ENCODE peak calls at places on chromosomes 11 and 22, in four cellular contexts. One of them, this sample, is unnamed.

GRCh38 chr11:94732617-94733292 is 35.4 kb upstream of the AMOTL1 start:
- DNase-seq in spleen: no peak
- DNase-seq in upper lobe of right lung: no peak
- DNase-seq in progenitor cell of endocrine pancreas: no peak
- DNase-seq in this sample: no peak

GRCh38 chr22:27105142-27106025 is 448.0 kb downstream of the MIAT start:
- DNase-seq in spleen: no peak
- DNase-seq in upper lobe of right lung: no peak
- DNase-seq in progenitor cell of endocrine pancreas: no peak
- DNase-seq in this sample: no peak

GRCh38 chr11:66391322-66391721 is 19.8 kb upstream of the SLC29A2 start:
- DNase-seq in spleen: no peak
- DNase-seq in upper lobe of right lung: no peak
- DNase-seq in progenitor cell of endocrine pancreas: no peak
- DNase-seq in this sample: no peak

GRCh38 chr11:131734871-131735270 is 364.5 kb downstream of the NTM start:
- DNase-seq in spleen: no peak
- DNase-seq in upper lobe of right lung: no peak
- DNase-seq in progenitor cell of endocrine pancreas: no peak
- DNase-seq in this sample: no peak

GRCh38 chr11:134714021-134714656 is 302.1 kb upstream of the B3GAT1 start:
- DNase-seq in spleen: peak
- DNase-seq in upper lobe of right lung: no peak
- DNase-seq in progenitor cell of endocrine pancreas: no peak
- DNase-seq in this sample: no peak

GRCh38 chr22:20268350-20269012 is 363 bp upstream of the RTN4R start:
- DNase-seq in spleen: peak
- DNase-seq in upper lobe of right lung: peak
- DNase-seq in progenitor cell of endocrine pancreas: peak
- DNase-seq in this sample: peak

GRCh38 chr11:73564903-73565302 is 33.0 kb downstream of the FAM168A start:
- DNase-seq in spleen: no peak
- DNase-seq in upper lobe of right lung: no peak
- DNase-seq in progenitor cell of endocrine pancreas: no peak
- DNase-seq in this sample: no peak

GRCh38 chr22:28282346-28282745 is 363.3 kb upstream of the PITPNB start:
- DNase-seq in spleen: no peak
- DNase-seq in upper lobe of right lung: no peak
- DNase-seq in progenitor cell of endocrine pancreas: no peak
- DNase-seq in this sample: no peak

GRCh38 chr11:61505106-61505505 is 3.4 kb upstream of the LRRC10B start:
- DNase-seq in spleen: no peak
- DNase-seq in upper lobe of right lung: no peak
- DNase-seq in progenitor cell of endocrine pancreas: no peak
- DNase-seq in this sample: no peak

GRCh38 chr11:64340671-64341335 is 799 bp downstream of the CCDC88B start:
- DNase-seq in spleen: peak
- DNase-seq in upper lobe of right lung: peak
- DNase-seq in progenitor cell of endocrine pancreas: no peak
- DNase-seq in this sample: peak

GRCh38 chr11:128790200-128790599 is 76.9 kb downstream of the KCNJ1 start:
- DNase-seq in spleen: no peak
- DNase-seq in upper lobe of right lung: no peak
- DNase-seq in progenitor cell of endocrine pancreas: no peak
- DNase-seq in this sample: peak

GRCh38 chr11:110805764-110806163 is 93.5 kb upstream of the ARHGAP20 start:
- DNase-seq in spleen: no peak
- DNase-seq in upper lobe of right lung: no peak
- DNase-seq in progenitor cell of endocrine pancreas: no peak
- DNase-seq in this sample: no peak

GRCh38 chr22:33654173-33654890 is 265.9 kb downstream of the LARGE1 start:
- DNase-seq in spleen: no peak
- DNase-seq in upper lobe of right lung: no peak
- DNase-seq in progenitor cell of endocrine pancreas: no peak
- DNase-seq in this sample: no peak

GRCh38 chr11:118643142-118643994 is 36.0 kb downstream of the PHLDB1 start:
- DNase-seq in spleen: no peak
- DNase-seq in upper lobe of right lung: no peak
- DNase-seq in progenitor cell of endocrine pancreas: no peak
- DNase-seq in this sample: no peak

GRCh38 chr11:132123854-132124835 is 753.7 kb downstream of the NTM start:
- DNase-seq in spleen: no peak
- DNase-seq in upper lobe of right lung: no peak
- DNase-seq in progenitor cell of endocrine pancreas: no peak
- DNase-seq in this sample: no peak

GRCh38 chr11:4072668-4073285 is 21.8 kb upstream of the RRM1 start:
- DNase-seq in spleen: no peak
- DNase-seq in upper lobe of right lung: no peak
- DNase-seq in progenitor cell of endocrine pancreas: peak
- DNase-seq in this sample: no peak

GRCh38 chr11:61732705-61733104 is 19.7 kb upstream of the MYRF start:
- DNase-seq in spleen: no peak
- DNase-seq in upper lobe of right lung: no peak
- DNase-seq in progenitor cell of endocrine pancreas: no peak
- DNase-seq in this sample: no peak

GRCh38 chr22:31089101-31090100 is 8.3 kb downstream of the SMTN start:
- DNase-seq in spleen: peak
- DNase-seq in upper lobe of right lung: no peak
- DNase-seq in progenitor cell of endocrine pancreas: no peak
- DNase-seq in this sample: peak

GRCh38 chr11:72643547-72643946 is 30.7 kb downstream of the PDE2A start:
- DNase-seq in spleen: no peak
- DNase-seq in upper lobe of right lung: no peak
- DNase-seq in progenitor cell of endocrine pancreas: no peak
- DNase-seq in this sample: no peak

GRCh38 chr11:118610773-118611432 is 3.5 kb downstream of the PHLDB1 start:
- DNase-seq in spleen: peak
- DNase-seq in upper lobe of right lung: peak
- DNase-seq in progenitor cell of endocrine pancreas: peak
- DNase-seq in this sample: peak

GRCh38 chr11:47797633-47798032 is 30.5 kb upstream of the FNBP4 start:
- DNase-seq in spleen: no peak
- DNase-seq in upper lobe of right lung: no peak
- DNase-seq in progenitor cell of endocrine pancreas: no peak
- DNase-seq in this sample: no peak

GRCh38 chr11:61639816-61640443 is 40.3 kb upstream of the DAGLA start:
- DNase-seq in spleen: no peak
- DNase-seq in upper lobe of right lung: no peak
- DNase-seq in progenitor cell of endocrine pancreas: no peak
- DNase-seq in this sample: no peak

GRCh38 chr11:15158351-15159015 is 43.8 kb downstream of the INSC start:
- DNase-seq in spleen: no peak
- DNase-seq in upper lobe of right lung: no peak
- DNase-seq in progenitor cell of endocrine pancreas: no peak
- DNase-seq in this sample: no peak

GRCh38 chr11:31106326-31106725 is 263.2 kb downstream of the DCDC1 start:
- DNase-seq in spleen: no peak
- DNase-seq in upper lobe of right lung: no peak
- DNase-seq in progenitor cell of endocrine pancreas: no peak
- DNase-seq in this sample: peak

GRCh38 chr11:114075891-114076441 is 16.5 kb downstream of the ZBTB16 start:
- DNase-seq in spleen: no peak
- DNase-seq in upper lobe of right lung: no peak
- DNase-seq in progenitor cell of endocrine pancreas: peak
- DNase-seq in this sample: peak

GRCh38 chr11:72584933-72585597 is 89.2 kb downstream of the PDE2A start:
- DNase-seq in spleen: peak
- DNase-seq in upper lobe of right lung: no peak
- DNase-seq in progenitor cell of endocrine pancreas: no peak
- DNase-seq in this sample: no peak

GRCh38 chr22:29315286-29316195 is at the start of gene RASL10A:
- DNase-seq in spleen: peak
- DNase-seq in upper lobe of right lung: peak
- DNase-seq in progenitor cell of endocrine pancreas: no peak
- DNase-seq in this sample: peak

GRCh38 chr22:29325356-29325755 is 9.9 kb upstream of the RASL10A start:
- DNase-seq in spleen: no peak
- DNase-seq in upper lobe of right lung: no peak
- DNase-seq in progenitor cell of endocrine pancreas: no peak
- DNase-seq in this sample: no peak

GRCh38 chr22:29316429-29316828 is 932 bp upstream of the RASL10A start:
- DNase-seq in spleen: peak
- DNase-seq in upper lobe of right lung: no peak
- DNase-seq in progenitor cell of endocrine pancreas: no peak
- DNase-seq in this sample: no peak

GRCh38 chr22:29319072-29319471 is 3.6 kb upstream of the RASL10A start:
- DNase-seq in spleen: no peak
- DNase-seq in upper lobe of right lung: no peak
- DNase-seq in progenitor cell of endocrine pancreas: no peak
- DNase-seq in this sample: no peak

GRCh38 chr22:29320546-29320945 is 5.0 kb upstream of the RASL10A start:
- DNase-seq in spleen: no peak
- DNase-seq in upper lobe of right lung: no peak
- DNase-seq in progenitor cell of endocrine pancreas: no peak
- DNase-seq in this sample: no peak
- TF ChIP-seq CTCF in spleen: no peak
- TF ChIP-seq CTCF in upper lobe of right lung: no peak
- TF ChIP-seq CTCF in progenitor cell of endocrine pancreas: peak
- TF ChIP-seq CTCF in this sample: no peak

GRCh38 chr22:41948142-41948541 is 1.2 kb upstream of the CENPM start:
- DNase-seq in spleen: no peak
- DNase-seq in upper lobe of right lung: no peak
- DNase-seq in progenitor cell of endocrine pancreas: no peak
- DNase-seq in this sample: no peak

GRCh38 chr22:41947181-41948080 is 479 bp upstream of the CENPM start:
- DNase-seq in spleen: no peak
- DNase-seq in upper lobe of right lung: no peak
- DNase-seq in progenitor cell of endocrine pancreas: no peak
- DNase-seq in this sample: no peak

GRCh38 chr22:41949297-41949965 is 2.5 kb upstream of the CENPM start:
- DNase-seq in spleen: peak
- DNase-seq in upper lobe of right lung: no peak
- DNase-seq in progenitor cell of endocrine pancreas: no peak
- DNase-seq in this sample: no peak

GRCh38 chr22:41952713-41953112 is 763 bp downstream of the SMIM45 start:
- DNase-seq in spleen: no peak
- DNase-seq in upper lobe of right lung: no peak
- DNase-seq in progenitor cell of endocrine pancreas: no peak
- DNase-seq in this sample: no peak

GRCh38 chr22:41951898-41952474 is at the start of gene SMIM45:
- DNase-seq in spleen: peak
- DNase-seq in upper lobe of right lung: no peak
- DNase-seq in progenitor cell of endocrine pancreas: no peak
- DNase-seq in this sample: peak
- TF ChIP-seq CTCF in spleen: no peak
- TF ChIP-seq CTCF in upper lobe of right lung: no peak
- TF ChIP-seq CTCF in progenitor cell of endocrine pancreas: no peak
- TF ChIP-seq CTCF in this sample: no peak

DNA sequence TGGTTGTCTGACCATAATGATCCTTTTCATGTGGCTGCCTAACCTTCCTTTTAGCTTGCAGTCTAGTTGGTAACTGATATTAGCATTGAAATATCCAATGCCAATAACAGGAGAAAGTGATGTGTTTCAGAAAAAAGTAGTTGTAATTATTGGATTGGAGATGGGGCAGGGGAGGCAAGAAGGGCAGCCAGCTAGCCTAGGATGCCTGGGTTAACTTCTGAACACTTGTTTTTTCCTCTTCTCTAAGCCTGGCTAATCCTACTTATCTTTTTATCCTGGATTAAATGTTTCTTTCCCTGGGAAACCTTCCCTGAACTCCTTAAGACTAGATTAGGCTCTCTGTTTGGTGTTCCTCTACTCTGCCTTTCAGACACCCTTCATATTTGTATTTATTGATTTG is 380.2 kb downstream of the TMEM135 start:
- DNase-seq in spleen: no peak
- DNase-seq in upper lobe of right lung: no peak
- DNase-seq in progenitor cell of endocrine pancreas: no peak
- DNase-seq in this sample: no peak
- TF ChIP-seq CTCF in spleen: no peak
- TF ChIP-seq CTCF in upper lobe of right lung: no peak
- TF ChIP-seq CTCF in progenitor cell of endocrine pancreas: no peak
- TF ChIP-seq CTCF in this sample: no peak

GRCh38 chr22:24125942-24126341 is 55.3 kb upstream of the SUSD2 start:
- DNase-seq in spleen: no peak
- DNase-seq in upper lobe of right lung: no peak
- DNase-seq in progenitor cell of endocrine pancreas: no peak
- DNase-seq in this sample: no peak

GRCh38 chr22:24128631-24129601 is 52.4 kb upstream of the SUSD2 start:
- DNase-seq in spleen: no peak
- DNase-seq in upper lobe of right lung: no peak
- DNase-seq in progenitor cell of endocrine pancreas: no peak
- DNase-seq in this sample: no peak

GRCh38 chr22:24133187-24133965 is 47.9 kb upstream of the SUSD2 start:
- DNase-seq in spleen: no peak
- DNase-seq in upper lobe of right lung: peak
- DNase-seq in progenitor cell of endocrine pancreas: no peak
- DNase-seq in this sample: no peak

GRCh38 chr22:24128024-24128423 is 53.3 kb upstream of the SUSD2 start:
- DNase-seq in spleen: no peak
- DNase-seq in upper lobe of right lung: no peak
- DNase-seq in progenitor cell of endocrine pancreas: no peak
- DNase-seq in this sample: no peak

DNA sequence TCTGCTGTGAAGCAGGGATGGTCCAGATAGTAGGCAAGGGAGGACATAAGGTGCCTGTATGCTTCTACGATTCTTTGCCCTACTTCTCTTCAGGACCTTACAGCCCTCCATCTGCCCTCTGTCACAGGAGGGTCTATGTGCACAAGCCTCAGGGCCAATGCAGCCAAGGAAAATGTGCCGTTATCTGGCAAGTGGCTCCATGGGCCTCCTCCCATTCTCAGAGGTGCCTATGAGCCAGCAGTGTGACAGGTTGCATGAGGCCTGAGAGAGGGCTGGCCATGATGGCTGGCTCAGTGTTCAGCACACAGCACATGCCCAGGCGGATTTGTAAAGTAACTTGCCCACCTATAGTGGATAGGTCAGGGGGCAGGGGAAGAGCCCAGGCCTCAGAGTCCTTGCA is 51.3 kb upstream of the SUSD2 start:
- DNase-seq in spleen: no peak
- DNase-seq in upper lobe of right lung: no peak
- DNase-seq in progenitor cell of endocrine pancreas: no peak
- DNase-seq in this sample: no peak
- TF ChIP-seq CTCF in spleen: no peak
- TF ChIP-seq CTCF in upper lobe of right lung: no peak
- TF ChIP-seq CTCF in progenitor cell of endocrine pancreas: no peak
- TF ChIP-seq CTCF in this sample: no peak

GRCh38 chr22:40898850-40899357 is 37.0 kb upstream of the DNAJB7 start:
- DNase-seq in spleen: no peak
- DNase-seq in upper lobe of right lung: no peak
- DNase-seq in progenitor cell of endocrine pancreas: no peak
- DNase-seq in this sample: no peak
- TF ChIP-seq CTCF in spleen: peak
- TF ChIP-seq CTCF in upper lobe of right lung: peak
- TF ChIP-seq CTCF in progenitor cell of endocrine pancreas: peak
- TF ChIP-seq CTCF in this sample: no peak

GRCh38 chr11:96122601-96123044 is 198.7 kb upstream of the MTMR2 start:
- DNase-seq in spleen: no peak
- DNase-seq in upper lobe of right lung: no peak
- DNase-seq in progenitor cell of endocrine pancreas: no peak
- DNase-seq in this sample: no peak
- TF ChIP-seq CTCF in spleen: no peak
- TF ChIP-seq CTCF in upper lobe of right lung: no peak
- TF ChIP-seq CTCF in progenitor cell of endocrine pancreas: no peak
- TF ChIP-seq CTCF in this sample: no peak

GRCh38 chr11:8758619-8759169 is 76.1 kb downstream of the RPL27A start:
- DNase-seq in spleen: no peak
- DNase-seq in upper lobe of right lung: no peak
- DNase-seq in progenitor cell of endocrine pancreas: no peak
- DNase-seq in this sample: no peak
- TF ChIP-seq CTCF in spleen: no peak
- TF ChIP-seq CTCF in upper lobe of right lung: no peak
- TF ChIP-seq CTCF in progenitor cell of endocrine pancreas: no peak
- TF ChIP-seq CTCF in this sample: no peak